ENCODE peak calls at places on chromosomes 11 and 22, in four cellular contexts. One of them, this sample, is unnamed.

GRCh38 chr11:1401656-1402221 is 12.0 kb downstream of the BRSK2 start:
- DNase-seq in GM12878: no peak
- DNase-seq in K562: peak; percentile 84
- DNase-seq in WTC11: peak; percentile 85
- DNase-seq in this sample: peak; percentile 30

GRCh38 chr11:16097543-16097942 is 258.8 kb downstream of the SOX6 start:
- DNase-seq in GM12878: no peak
- DNase-seq in K562: no peak
- DNase-seq in WTC11: no peak
- DNase-seq in this sample: no peak

GRCh38 chr11:16000065-16000464 is 356.3 kb downstream of the SOX6 start:
- DNase-seq in K562: no peak
- DNase-seq in WTC11: no peak
- DNase-seq in GM12878: no peak
- DNase-seq in this sample: no peak

GRCh38 chr11:131918663-131919062 is 548.2 kb downstream of the NTM start:
- DNase-seq in K562: no peak
- DNase-seq in GM12878: no peak
- DNase-seq in WTC11: no peak
- DNase-seq in this sample: no peak

GRCh38 chr22:30016596-30016995 is 63.7 kb upstream of the HORMAD2 start:
- DNase-seq in K562: no peak
- DNase-seq in WTC11: no peak
- DNase-seq in GM12878: no peak
- DNase-seq in this sample: no peak

GRCh38 chr11:13090228-13090708 is 81.2 kb downstream of the RASSF10 start:
- DNase-seq in GM12878: no peak
- DNase-seq in WTC11: no peak
- DNase-seq in K562: peak; percentile 61
- DNase-seq in this sample: no peak

GRCh38 chr11:115660072-115660805 is 156.0 kb upstream of the CADM1 start:
- DNase-seq in GM12878: no peak
- DNase-seq in K562: no peak
- DNase-seq in WTC11: peak; percentile 25
- DNase-seq in this sample: no peak

GRCh38 chr11:2386591-2386990 is 9.5 kb downstream of the CD81 start:
- DNase-seq in GM12878: no peak
- DNase-seq in WTC11: no peak
- DNase-seq in K562: no peak
- DNase-seq in this sample: no peak

GRCh38 chr11:69164824-69165223 is 9.1 kb downstream of the SMIM38 start:
- DNase-seq in WTC11: no peak
- DNase-seq in GM12878: no peak
- DNase-seq in K562: no peak
- DNase-seq in this sample: no peak

GRCh38 chr11:68402355-68403031 is 58.1 kb upstream of the PPP6R3 start:
- DNase-seq in GM12878: no peak
- DNase-seq in WTC11: peak; percentile 59
- DNase-seq in K562: no peak
- DNase-seq in this sample: no peak

GRCh38 chr11:71309181-71309580 is 56.8 kb upstream of the SHANK2 start:
- DNase-seq in WTC11: no peak
- DNase-seq in GM12878: no peak
- DNase-seq in K562: no peak
- DNase-seq in this sample: no peak

GRCh38 chr11:124865902-124866851 is 945 bp downstream of the ROBO3 start:
- DNase-seq in GM12878: no peak
- DNase-seq in K562: peak; percentile 85
- DNase-seq in WTC11: peak; percentile 76
- DNase-seq in this sample: no peak

GRCh38 chr11:12102588-12103410 is 7.6 kb upstream of the MICAL2 start:
- DNase-seq in GM12878: no peak
- DNase-seq in WTC11: no peak
- DNase-seq in K562: no peak
- DNase-seq in this sample: no peak

GRCh38 chr11:58286249-58286648 is 18.2 kb upstream of the OR10W1 start:
- DNase-seq in GM12878: no peak
- DNase-seq in WTC11: no peak
- DNase-seq in K562: no peak
- DNase-seq in this sample: peak; percentile 54

GRCh38 chr22:50545522-50546325 is at the start of gene KLHDC7B:
- DNase-seq in WTC11: no peak
- DNase-seq in GM12878: no peak
- DNase-seq in K562: no peak
- DNase-seq in this sample: no peak

GRCh38 chr11:134762248-134763029 is 350.4 kb upstream of the B3GAT1 start:
- DNase-seq in WTC11: no peak
- DNase-seq in GM12878: no peak
- DNase-seq in K562: peak; percentile 24
- DNase-seq in this sample: no peak

GRCh38 chr11:105297463-105297862 is 157.9 kb upstream of the CARD18 start:
- DNase-seq in WTC11: no peak
- DNase-seq in K562: no peak
- DNase-seq in GM12878: no peak
- DNase-seq in this sample: no peak

GRCh38 chr11:46913484-46913883 is 4.9 kb downstream of the LRP4 start:
- DNase-seq in GM12878: no peak
- DNase-seq in WTC11: no peak
- DNase-seq in K562: no peak
- DNase-seq in this sample: no peak

GRCh38 chr11:116930177-116930576 is 92.8 kb upstream of the APOA1 start:
- DNase-seq in K562: no peak
- DNase-seq in WTC11: no peak
- DNase-seq in GM12878: no peak
- DNase-seq in this sample: peak; percentile 21

GRCh38 chr11:89436071-89436470 is 55.1 kb downstream of the NOX4 start:
- DNase-seq in WTC11: no peak
- DNase-seq in K562: no peak
- DNase-seq in GM12878: no peak
- DNase-seq in this sample: no peak

GRCh38 chr11:14380947-14381555 is 22.1 kb upstream of the RRAS2 start:
- DNase-seq in K562: no peak
- DNase-seq in WTC11: peak; percentile 69
- DNase-seq in GM12878: no peak
- DNase-seq in this sample: peak; percentile 22

GRCh38 chr22:19760652-19761002 is at the start of gene TBX1:
- DNase-seq in GM12878: no peak
- DNase-seq in WTC11: no peak
- DNase-seq in K562: no peak
- DNase-seq in this sample: no peak

GRCh38 chr22:42743501-42743991 is 22.9 kb upstream of the A4GALT start:
- DNase-seq in WTC11: no peak
- DNase-seq in K562: no peak
- DNase-seq in GM12878: no peak
- DNase-seq in this sample: peak; percentile 83

GRCh38 chr11:39190751-39191150 is 2268.7 kb downstream of the LRRC4C start:
- DNase-seq in K562: no peak
- DNase-seq in GM12878: no peak
- DNase-seq in WTC11: no peak
- DNase-seq in this sample: no peak

GRCh38 chr11:93936416-93936815 is 84.7 kb upstream of the HEPHL1 start:
- DNase-seq in K562: no peak
- DNase-seq in GM12878: no peak
- DNase-seq in WTC11: no peak
- DNase-seq in this sample: no peak

GRCh38 chr11:2987881-2988280 is 4.2 kb downstream of the NAP1L4 start:
- DNase-seq in WTC11: no peak
- DNase-seq in GM12878: no peak
- DNase-seq in K562: no peak
- DNase-seq in this sample: no peak

GRCh38 chr11:31779268-31779879 is 31.7 kb downstream of the PAX6 start:
- DNase-seq in WTC11: no peak
- DNase-seq in K562: no peak
- DNase-seq in GM12878: no peak
- DNase-seq in this sample: no peak

GRCh38 chr11:105942951-105943350 is 79.1 kb downstream of the MSANTD4 start:
- DNase-seq in K562: no peak
- DNase-seq in WTC11: no peak
- DNase-seq in GM12878: no peak
- DNase-seq in this sample: no peak

GRCh38 chr22:35601743-35602633 is 15.1 kb downstream of the MB start:
- DNase-seq in WTC11: no peak
- DNase-seq in GM12878: no peak
- DNase-seq in K562: no peak
- DNase-seq in this sample: no peak

GRCh38 chr11:65334696-65335295 is 1.1 kb downstream of the DPF2 start:
- DNase-seq in GM12878: no peak
- DNase-seq in WTC11: no peak
- DNase-seq in K562: no peak
- DNase-seq in this sample: no peak

GRCh38 chr22:24149191-24149590 is 32.1 kb upstream of the SUSD2 start:
- DNase-seq in WTC11: no peak
- DNase-seq in K562: no peak
- DNase-seq in GM12878: no peak
- DNase-seq in this sample: no peak

GRCh38 chr11:68505596-68505995 is 45.0 kb downstream of the PPP6R3 start:
- DNase-seq in GM12878: no peak
- DNase-seq in K562: no peak
- DNase-seq in WTC11: no peak
- DNase-seq in this sample: no peak

GRCh38 chr11:105000797-105001196 is 22.2 kb downstream of the CASP5 start:
- DNase-seq in K562: peak; percentile 23
- DNase-seq in WTC11: peak; percentile 57
- DNase-seq in GM12878: peak; percentile 24
- DNase-seq in this sample: no peak

GRCh38 chr11:64687641-64688533 is 35.1 kb downstream of the NRXN2 start:
- DNase-seq in K562: no peak
- DNase-seq in WTC11: no peak
- DNase-seq in GM12878: no peak
- DNase-seq in this sample: no peak

GRCh38 chr11:88475991-88476418 is 138.5 kb upstream of the CTSC start:
- DNase-seq in GM12878: no peak
- DNase-seq in WTC11: no peak
- DNase-seq in K562: no peak
- DNase-seq in this sample: no peak

GRCh38 chr11:116970485-116971292 is 127.5 kb downstream of the SIK3 start:
- DNase-seq in K562: no peak
- DNase-seq in WTC11: no peak
- DNase-seq in GM12878: no peak
- DNase-seq in this sample: no peak

GRCh38 chr22:39422721-39423120 is 23.1 kb downstream of the TAB1 start:
- DNase-seq in K562: peak; percentile 27
- DNase-seq in GM12878: no peak
- DNase-seq in WTC11: no peak
- DNase-seq in this sample: no peak

GRCh38 chr11:8333431-8334401 is 70.0 kb upstream of the LMO1 start:
- DNase-seq in GM12878: no peak
- DNase-seq in K562: no peak
- DNase-seq in WTC11: no peak
- DNase-seq in this sample: no peak
- TF ChIP-seq NR2C2 in GM12878: no peak
- TF ChIP-seq NR2C2 in K562: no peak
- TF ChIP-seq NR2C2 in WTC11: no peak
- TF ChIP-seq NR2C2 in this sample: no peak

GRCh38 chr11:102111787-102112653 is 1.8 kb downstream of the YAP1 start:
- DNase-seq in GM12878: no peak
- DNase-seq in WTC11: no peak
- DNase-seq in K562: no peak
- DNase-seq in this sample: peak; percentile 97
- TF ChIP-seq NR2C2 in GM12878: no peak
- TF ChIP-seq NR2C2 in WTC11: no peak
- TF ChIP-seq NR2C2 in K562: no peak
- TF ChIP-seq NR2C2 in this sample: peak; percentile 5

DNA sequence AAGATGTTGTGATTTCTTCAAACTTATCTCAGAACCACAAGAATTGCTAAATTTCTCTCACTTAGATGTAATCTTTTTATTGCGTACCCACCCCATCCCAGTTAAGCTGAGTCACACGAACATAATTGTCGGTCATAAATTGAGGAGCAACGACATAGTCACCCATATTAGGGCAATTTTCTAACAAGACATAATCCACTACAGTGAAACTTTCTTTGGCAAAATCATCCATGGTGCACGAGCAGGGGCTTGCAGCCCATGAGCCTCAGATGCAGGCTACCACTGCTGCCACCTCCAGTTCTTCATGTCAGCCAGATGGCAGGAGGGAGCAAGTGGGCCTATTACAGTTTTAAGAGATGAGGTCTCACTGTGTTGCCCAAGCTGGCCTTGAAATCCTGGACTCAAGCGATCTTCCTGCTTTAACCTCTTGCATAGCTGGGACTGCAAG is 70.3 kb upstream of the GRK2 start:
- DNase-seq in GM12878: no peak
- DNase-seq in WTC11: no peak
- DNase-seq in K562: no peak
- DNase-seq in this sample: peak; percentile 5
- TF ChIP-seq NR2C2 in GM12878: no peak
- TF ChIP-seq NR2C2 in WTC11: no peak
- TF ChIP-seq NR2C2 in K562: no peak
- TF ChIP-seq NR2C2 in this sample: no peak

GRCh38 chr11:7982582-7983119 is 4.5 kb upstream of the EIF3F start:
- DNase-seq in WTC11: no peak
- DNase-seq in GM12878: peak; percentile 21
- DNase-seq in K562: no peak
- DNase-seq in this sample: no peak

GRCh38 chr11:7981758-7982157 is 5.4 kb upstream of the EIF3F start:
- DNase-seq in GM12878: no peak
- DNase-seq in WTC11: no peak
- DNase-seq in K562: no peak
- DNase-seq in this sample: no peak

GRCh38 chr11:7973011-7973410 is 7.8 kb upstream of the NLRP10 start:
- DNase-seq in K562: no peak
- DNase-seq in GM12878: no peak
- DNase-seq in WTC11: no peak
- DNase-seq in this sample: no peak

GRCh38 chr11:7974668-7975067 is 9.4 kb upstream of the NLRP10 start:
- DNase-seq in GM12878: no peak
- DNase-seq in K562: no peak
- DNase-seq in WTC11: peak; percentile 23
- DNase-seq in this sample: no peak

DNA sequence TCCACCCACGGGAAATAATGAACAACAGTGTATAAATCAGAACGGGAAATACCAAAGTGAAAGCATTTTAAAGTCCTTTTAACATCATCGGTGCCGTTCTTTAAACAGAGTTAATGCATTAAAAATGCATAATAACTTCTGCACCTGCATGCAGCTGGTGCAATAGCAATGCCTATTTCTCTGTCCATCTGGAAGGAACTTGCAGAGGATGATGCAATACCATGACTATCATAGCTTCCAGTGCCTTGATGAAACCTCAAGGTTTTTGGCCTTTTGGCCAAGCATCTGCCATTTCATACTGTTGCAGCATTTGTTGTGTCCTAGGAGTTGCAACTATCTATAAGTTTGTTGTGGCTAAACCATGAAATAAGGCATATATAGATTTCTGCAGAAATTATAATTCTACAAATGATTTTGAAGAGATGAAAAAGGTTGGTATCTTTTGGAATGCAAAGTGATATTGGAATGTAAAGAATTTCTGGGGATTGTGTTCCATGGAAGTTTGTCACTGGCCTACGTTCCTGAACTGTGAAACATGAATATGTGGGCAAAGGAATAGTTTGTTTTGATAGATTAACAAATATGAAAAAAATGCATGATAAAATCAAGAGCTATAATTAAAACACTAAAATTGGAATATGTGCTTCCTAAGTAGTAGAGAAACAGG is 9.8 kb upstream of the EIF3F start:
- DNase-seq in GM12878: no peak
- DNase-seq in WTC11: no peak
- DNase-seq in K562: peak; percentile 2
- DNase-seq in this sample: no peak
- TF ChIP-seq NR2C2 in GM12878: no peak
- TF ChIP-seq NR2C2 in WTC11: no peak
- TF ChIP-seq NR2C2 in K562: no peak
- TF ChIP-seq NR2C2 in this sample: no peak

GRCh38 chr11:76610871-76611475 is 59.6 kb downstream of the LRRC32 start:
- DNase-seq in GM12878: no peak
- DNase-seq in WTC11: no peak
- DNase-seq in K562: no peak
- DNase-seq in this sample: no peak
- TF ChIP-seq NR2C2 in GM12878: no peak
- TF ChIP-seq NR2C2 in WTC11: no peak
- TF ChIP-seq NR2C2 in K562: no peak
- TF ChIP-seq NR2C2 in this sample: no peak